ENCODE peak calls at places on chromosomes 13 and 19, in six cellular contexts. K, H, S, L, E and T are unnamed samples.

GRCh38 chr13:37029617-37030016 is 29.0 kb downstream of the EXOSC8 start:
- DNase-seq in K (peak; percentile 49), H (peak; percentile 45), S (peak; percentile 62), L (peak; percentile 28), E (no peak), T (no peak)

GRCh38 chr19:29535432-29535831 is 9.6 kb downstream of the VSTM2B start:
- DNase-seq in K (no peak), H (no peak), S (no peak), L (no peak), E (no peak), T (peak; percentile 23)

GRCh38 chr13:50365683-50366391 is 350.6 kb downstream of the KCNRG start:
- DNase-seq in K (peak; percentile 13), H (no peak), S (no peak), L (no peak), E (peak; percentile 13), T (no peak)

GRCh38 chr13:94327318-94327717 is 152.2 kb downstream of the DCT start:
- DNase-seq in K (peak; percentile 65), H (no peak), S (no peak), L (peak; percentile 48), E (no peak), T (no peak)

GRCh38 chr19:11201791-11202190 is 4.4 kb upstream of the KANK2 start:
- DNase-seq in K (no peak), H (no peak), S (no peak), L (no peak), E (no peak), T (no peak)

GRCh38 chr13:36526897-36527296 is 94.6 kb downstream of the CCNA1 start:
- DNase-seq in K (no peak), H (no peak), S (no peak), L (no peak), E (no peak), T (no peak)

GRCh38 chr13:25292301-25292700 is 5.0 kb upstream of the MTMR6 start:
- DNase-seq in K (peak; percentile 19), H (peak; percentile 47), S (no peak), L (peak; percentile 18), E (no peak), T (peak; percentile 36)

GRCh38 chr13:80157261-80157942 is 183.5 kb downstream of the SPRY2 start:
- DNase-seq in K (peak; percentile 38), H (peak; percentile 35), S (peak; percentile 37), L (no peak), E (no peak), T (no peak)

GRCh38 chr19:14004619-14005380 is 1.3 kb downstream of the RFX1 start:
- DNase-seq in K (no peak), H (no peak), S (peak; percentile 63), L (no peak), E (peak; percentile 36), T (no peak)

GRCh38 chr19:14533450-14533849 is 4.1 kb downstream of the TECR start:
- DNase-seq in K (no peak), H (no peak), S (no peak), L (no peak), E (no peak), T (no peak)

GRCh38 chr19:2906631-2907195 is 6.0 kb downstream of the ZNF57 start:
- DNase-seq in K (no peak), H (no peak), S (no peak), L (no peak), E (no peak), T (no peak)

GRCh38 chr19:678791-679388 is 2.7 kb downstream of the FSTL3 start:
- DNase-seq in K (no peak), H (no peak), S (no peak), L (no peak), E (no peak), T (no peak)

GRCh38 chr13:94825507-94825906 is 113.2 kb upstream of the SOX21 start:
- DNase-seq in K (peak; percentile 33), H (no peak), S (no peak), L (peak; percentile 14), E (peak; percentile 59), T (peak; percentile 89)

GRCh38 chr13:49315036-49315565 is 67.4 kb downstream of the CDADC1 start:
- DNase-seq in K (peak; percentile 51), H (peak; percentile 75), S (peak; percentile 66), L (peak; percentile 32), E (no peak), T (no peak)

GRCh38 chr19:35901854-35902661 is at the start of gene HCST:
- DNase-seq in K (peak; percentile 75), H (peak; percentile 22), S (peak; percentile 81), L (peak; percentile 64), E (no peak), T (no peak)

GRCh38 chr19:37855098-37855497 is 51.3 kb downstream of the WDR87 start:
- DNase-seq in K (peak; percentile 70), H (peak; percentile 17), S (peak; percentile 4), L (peak; percentile 47), E (no peak), T (no peak)

GRCh38 chr19:31537136-31537535 is 187.9 kb upstream of the TSHZ3 start:
- DNase-seq in K (no peak), H (no peak), S (no peak), L (no peak), E (no peak), T (no peak)

GRCh38 chr13:99963832-99964339 is 7.7 kb downstream of the ZIC5 start:
- DNase-seq in K (no peak), H (no peak), S (no peak), L (no peak), E (no peak), T (no peak)

GRCh38 chr13:95627590-95627989 is 16.9 kb downstream of the DZIP1 start:
- DNase-seq in K (peak; percentile 59), H (peak; percentile 79), S (peak; percentile 76), L (peak; percentile 54), E (no peak), T (no peak)

GRCh38 chr13:53112522-53112921 is 83.9 kb downstream of the OLFM4 start:
- DNase-seq in K (no peak), H (no peak), S (no peak), L (no peak), E (no peak), T (no peak)
- H4K20me1 ChIP-seq in K (no peaks in the 10 kb centered on the region), H (no peaks in the 10 kb centered on the region), S (no peaks in the 10 kb centered on the region), L (no peaks in the 10 kb centered on the region), E (no peaks in the 10 kb centered on the region), T (no peaks in the 10 kb centered on the region)

GRCh38 chr19:1836458-1837221 is 11.6 kb downstream of the REXO1 start:
- DNase-seq in K (no peak), H (no peak), S (no peak), L (no peak), E (no peak), T (no peak)
- H4K20me1 ChIP-seq in K (no peaks in the 10 kb centered on the region), H (peaks cover 96% of the 10 kb centered on the region), S (no peaks in the 10 kb centered on the region), L (peaks cover 96% of the 10 kb centered on the region), E (peaks cover 68% of the 10 kb centered on the region), T (peaks cover 4% of the 10 kb centered on the region)

GRCh38 chr19:8453616-8454015 is 8.8 kb downstream of the HNRNPM start:
- DNase-seq in K (no peak), H (no peak), S (no peak), L (no peak), E (no peak), T (no peak)
- H4K20me1 ChIP-seq in K (peaks cover 4% of the 10 kb centered on the region), H (peaks cover 99% of the 10 kb centered on the region), S (peaks cover 57% of the 10 kb centered on the region), L (peaks cover 97% of the 10 kb centered on the region), E (peaks cover 98% of the 10 kb centered on the region), T (peaks cover 4% of the 10 kb centered on the region)

GRCh38 chr13:112744306-112745021 is 54.6 kb downstream of the ATP11A start:
- DNase-seq in K (peak; percentile 71), H (peak; percentile 63), S (peak; percentile 78), L (peak; percentile 66), E (no peak), T (no peak)
- H4K20me1 ChIP-seq in K (no peaks in the 10 kb centered on the region), H (peaks cover 44% of the 10 kb centered on the region), S (no peaks in the 10 kb centered on the region), L (peaks cover 33% of the 10 kb centered on the region), E (peaks cover 25% of the 10 kb centered on the region), T (no peaks in the 10 kb centered on the region)

GRCh38 chr19:17733127-17733526 is 13.8 kb downstream of the MAP1S start:
- DNase-seq in K (no peak), H (no peak), S (no peak), L (no peak), E (no peak), T (no peak)
- H4K20me1 ChIP-seq in K (no peaks in the 10 kb centered on the region), H (peaks cover 44% of the 10 kb centered on the region), S (peaks cover 6% of the 10 kb centered on the region), L (peaks cover 70% of the 10 kb centered on the region), E (peaks cover 17% of the 10 kb centered on the region), T (peaks cover 5% of the 10 kb centered on the region)

GRCh38 chr19:55106591-55106990 is 10.8 kb downstream of the PPP1R12C start:
- DNase-seq in K (no peak), H (no peak), S (no peak), L (no peak), E (no peak), T (no peak)
- H4K20me1 ChIP-seq in K (no peaks in the 10 kb centered on the region), H (peaks cover 40% of the 10 kb centered on the region), S (peaks cover 8% of the 10 kb centered on the region), L (peaks cover 57% of the 10 kb centered on the region), E (peaks cover 7% of the 10 kb centered on the region), T (no peaks in the 10 kb centered on the region)

GRCh38 chr19:4045597-4046361 is 20.9 kb downstream of the ZBTB7A start:
- DNase-seq in K (no peak), H (no peak), S (no peak), L (no peak), E (no peak), T (no peak)

GRCh38 chr19:4046946-4047683 is 19.6 kb downstream of the ZBTB7A start:
- DNase-seq in K (no peak), H (no peak), S (no peak), L (no peak), E (no peak), T (no peak)

GRCh38 chr19:4044927-4045557 is 21.7 kb downstream of the ZBTB7A start:
- DNase-seq in K (no peak), H (no peak), S (no peak), L (no peak), E (no peak), T (no peak)

GRCh38 chr19:4043966-4044365 is 22.7 kb downstream of the ZBTB7A start:
- DNase-seq in K (no peak), H (no peak), S (no peak), L (no peak), E (no peak), T (no peak)

GRCh38 chr19:4046362-4046691 is 20.4 kb downstream of the ZBTB7A start:
- DNase-seq in K (no peak), H (no peak), S (no peak), L (no peak), E (no peak), T (no peak)
- H4K20me1 ChIP-seq in K (peaks cover 3% of the 10 kb centered on the region), H (peaks cover 82% of the 10 kb centered on the region), S (peaks cover 11% of the 10 kb centered on the region), L (peaks cover 69% of the 10 kb centered on the region), E (peaks cover 69% of the 10 kb centered on the region), T (no peaks in the 10 kb centered on the region)

GRCh38 chr19:32662186-32662585 is 12.8 kb downstream of the ANKRD27 start:
- DNase-seq in K (peak; percentile 52), H (peak; percentile 58), S (peak; percentile 72), L (peak; percentile 30), E (no peak), T (no peak)

GRCh38 chr19:32653626-32653968 is 21.4 kb downstream of the ANKRD27 start:
- DNase-seq in K (no peak), H (no peak), S (no peak), L (no peak), E (no peak), T (no peak)

GRCh38 chr19:32661318-32661717 is 13.7 kb downstream of the ANKRD27 start:
- DNase-seq in K (no peak), H (no peak), S (no peak), L (no peak), E (no peak), T (no peak)

GRCh38 chr19:32658075-32658474 is 16.9 kb downstream of the ANKRD27 start:
- DNase-seq in K (no peak), H (no peak), S (no peak), L (no peak), E (no peak), T (no peak)

GRCh38 chr19:32658527-32658926 is 16.5 kb downstream of the ANKRD27 start:
- DNase-seq in K (no peak), H (no peak), S (no peak), L (no peak), E (no peak), T (no peak)
- H4K20me1 ChIP-seq in K (no peaks in the 10 kb centered on the region), H (peaks cover 11% of the 10 kb centered on the region), S (no peaks in the 10 kb centered on the region), L (peaks cover 42% of the 10 kb centered on the region), E (peaks cover 6% of the 10 kb centered on the region), T (no peaks in the 10 kb centered on the region)

GRCh38 chr13:111206148-111206547 is 91.0 kb downstream of the ARHGEF7 start:
- DNase-seq in K (no peak), H (no peak), S (no peak), L (no peak), E (no peak), T (no peak)
- H4K20me1 ChIP-seq in K (no peaks in the 10 kb centered on the region), H (peaks cover 25% of the 10 kb centered on the region), S (no peaks in the 10 kb centered on the region), L (peaks cover 48% of the 10 kb centered on the region), E (peaks cover 54% of the 10 kb centered on the region), T (no peaks in the 10 kb centered on the region)